ENCODE peak calls at places on chromosomes 2 and 18, in four cellular contexts. One of them, this sample, is unnamed.

GRCh38 chr2:54572636-54573531 is 116.8 kb downstream of the SPTBN1 start:
- DNase-seq in IMR-90: peak; percentile 91
- DNase-seq in H1: no peak
- DNase-seq in mesendoderm: no peak
- DNase-seq in this sample: no peak

GRCh38 chr2:55923091-55923977 is at the start of gene EFEMP1:
- DNase-seq in IMR-90: peak; percentile 62
- DNase-seq in H1: no peak
- DNase-seq in mesendoderm: peak; percentile 78
- DNase-seq in this sample: peak; percentile 79

GRCh38 chr2:105919826-105920225 is 175.1 kb downstream of the NCK2 start:
- DNase-seq in IMR-90: peak; percentile 62
- DNase-seq in H1: no peak
- DNase-seq in mesendoderm: peak; percentile 54
- DNase-seq in this sample: no peak

GRCh38 chr2:3302751-3303582 is 74.7 kb downstream of the EIPR1 start:
- DNase-seq in IMR-90: no peak
- DNase-seq in H1: no peak
- DNase-seq in mesendoderm: peak; percentile 6
- DNase-seq in this sample: peak; percentile 17

GRCh38 chr2:181411105-181411849 is 45.9 kb upstream of the ITGA4 start:
- DNase-seq in IMR-90: no peak
- DNase-seq in H1: peak; percentile 51
- DNase-seq in mesendoderm: peak; percentile 85
- DNase-seq in this sample: peak; percentile 21

GRCh38 chr2:235021752-235022151 is 69.9 kb downstream of the SH3BP4 start:
- DNase-seq in IMR-90: peak; percentile 93
- DNase-seq in H1: no peak
- DNase-seq in mesendoderm: no peak
- DNase-seq in this sample: no peak

GRCh38 chr2:173288561-173288960 is 66.1 kb upstream of the CDCA7 start:
- DNase-seq in IMR-90: peak; percentile 77
- DNase-seq in H1: no peak
- DNase-seq in mesendoderm: no peak
- DNase-seq in this sample: no peak

GRCh38 chr2:40556298-40556697 is 104.4 kb upstream of the SLC8A1 start:
- DNase-seq in IMR-90: peak; percentile 5
- DNase-seq in H1: no peak
- DNase-seq in mesendoderm: no peak
- DNase-seq in this sample: no peak

GRCh38 chr2:74486141-74486540 is 3.3 kb downstream of the TTC31 start:
- DNase-seq in IMR-90: no peak
- DNase-seq in H1: no peak
- DNase-seq in mesendoderm: no peak
- DNase-seq in this sample: no peak

GRCh38 chr2:183248866-183249567 is 124.8 kb downstream of the NUP35 start:
- DNase-seq in IMR-90: peak; percentile 23
- DNase-seq in H1: no peak
- DNase-seq in mesendoderm: peak; percentile 40
- DNase-seq in this sample: peak; percentile 32

GRCh38 chr2:40668435-40668834 is 216.5 kb upstream of the SLC8A1 start:
- DNase-seq in IMR-90: peak; percentile 4
- DNase-seq in H1: no peak
- DNase-seq in mesendoderm: peak; percentile 11
- DNase-seq in this sample: no peak

GRCh38 chr2:98697651-98698337 is 33.1 kb downstream of the MGAT4A start:
- DNase-seq in IMR-90: no peak
- DNase-seq in H1: no peak
- DNase-seq in mesendoderm: no peak
- DNase-seq in this sample: no peak

GRCh38 chr2:160405077-160405865 is 88.3 kb downstream of the RBMS1 start:
- DNase-seq in IMR-90: no peak
- DNase-seq in H1: no peak
- DNase-seq in mesendoderm: peak; percentile 71
- DNase-seq in this sample: peak; percentile 76

GRCh38 chr2:160399880-160400279 is 93.7 kb downstream of the RBMS1 start:
- DNase-seq in IMR-90: no peak
- DNase-seq in H1: no peak
- DNase-seq in mesendoderm: no peak
- DNase-seq in this sample: no peak

GRCh38 chr2:160402498-160402897 is 91.1 kb downstream of the RBMS1 start:
- DNase-seq in IMR-90: no peak
- DNase-seq in H1: no peak
- DNase-seq in mesendoderm: no peak
- DNase-seq in this sample: no peak

GRCh38 chr2:160402997-160403979 is 90.3 kb downstream of the RBMS1 start:
- DNase-seq in IMR-90: peak; percentile 68
- DNase-seq in H1: no peak
- DNase-seq in mesendoderm: peak; percentile 80
- DNase-seq in this sample: no peak

DNA sequence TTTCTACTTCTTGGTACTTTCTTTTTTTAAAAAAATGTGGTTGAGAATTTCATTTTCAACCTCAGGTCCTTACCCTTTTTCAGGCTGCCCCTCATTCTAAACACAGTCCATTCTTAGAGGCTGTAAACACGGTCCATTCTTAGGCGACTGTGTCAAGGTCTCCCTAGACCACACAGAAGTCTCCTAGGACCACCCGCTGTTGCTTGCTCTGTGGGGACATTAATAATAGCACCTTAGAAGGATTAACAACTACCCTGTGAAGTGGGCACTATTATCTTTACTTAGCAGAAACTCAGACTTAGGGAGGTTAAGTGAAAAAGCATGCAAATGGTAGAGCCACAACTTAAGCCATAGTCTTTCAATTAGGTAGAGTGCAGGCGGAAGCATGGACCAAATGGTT is 91.7 kb downstream of the RBMS1 start:
- DNase-seq in IMR-90: no peak
- DNase-seq in H1: no peak
- DNase-seq in mesendoderm: peak; percentile 66
- DNase-seq in this sample: no peak
- H3K4ac ChIP-seq in IMR-90: peak overlapping the region; percentile 10
- H3K4ac ChIP-seq in H1: no peak overlapping the region
- H3K4ac ChIP-seq in mesendoderm: no peak overlapping the region
- H3K4ac ChIP-seq in this sample: no peak overlapping the region

DNA sequence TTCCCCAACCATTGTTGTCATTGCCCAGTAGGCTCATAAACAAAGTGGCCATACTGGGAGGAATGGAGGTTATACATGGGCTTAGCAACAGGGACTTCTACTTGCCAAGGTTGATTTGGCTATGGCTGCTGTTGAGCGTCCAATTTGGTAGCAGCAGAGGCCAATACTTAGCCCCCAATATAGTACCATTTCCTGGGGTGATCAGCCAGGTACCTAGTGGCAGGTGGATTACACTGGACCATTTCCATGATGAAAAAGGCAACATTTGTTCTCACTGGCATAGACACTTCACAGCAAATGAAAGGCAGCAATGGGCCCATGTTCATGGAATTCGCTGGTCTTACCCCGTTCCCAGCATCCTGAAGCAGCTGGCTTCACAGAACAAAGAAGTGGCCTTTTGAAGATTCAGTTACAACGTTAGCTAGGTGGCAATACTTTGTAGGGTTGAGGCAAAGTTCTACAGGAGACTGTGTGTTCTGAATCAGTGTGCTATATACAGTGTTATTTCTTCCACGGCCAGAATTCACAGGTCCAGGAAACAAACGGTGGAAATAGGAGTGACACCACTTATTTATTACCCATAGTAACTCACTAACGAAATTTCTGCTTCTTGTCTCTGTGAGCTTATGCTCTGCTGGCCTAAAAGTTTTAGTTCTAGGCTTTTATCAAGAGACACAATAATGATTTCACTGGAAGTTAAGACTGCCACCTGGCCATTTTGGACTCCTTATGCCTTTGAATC is 37.5 kb downstream of the FBXO11 start:
- DNase-seq in IMR-90: no peak
- DNase-seq in H1: no peak
- DNase-seq in mesendoderm: no peak
- DNase-seq in this sample: no peak
- H3K4me1 ChIP-seq in IMR-90: peaks cover 7% of the 10 kb centered on the region
- H3K4me1 ChIP-seq in H1: peaks cover 9% of the 10 kb centered on the region
- H3K4me1 ChIP-seq in mesendoderm: peaks cover 7% of the 10 kb centered on the region
- H3K4me1 ChIP-seq in this sample: peaks cover 9% of the 10 kb centered on the region

GRCh38 chr18:48181132-48181823 is 227.9 kb downstream of the ZBTB7C start:
- DNase-seq in IMR-90: no peak
- DNase-seq in H1: no peak
- DNase-seq in mesendoderm: no peak
- DNase-seq in this sample: no peak
- H2BK5ac ChIP-seq in IMR-90: no peak overlapping the region
- H2BK5ac ChIP-seq in H1: no peak overlapping the region
- H2BK5ac ChIP-seq in mesendoderm: no peak overlapping the region
- H2BK5ac ChIP-seq in this sample: no peak overlapping the region

DNA sequence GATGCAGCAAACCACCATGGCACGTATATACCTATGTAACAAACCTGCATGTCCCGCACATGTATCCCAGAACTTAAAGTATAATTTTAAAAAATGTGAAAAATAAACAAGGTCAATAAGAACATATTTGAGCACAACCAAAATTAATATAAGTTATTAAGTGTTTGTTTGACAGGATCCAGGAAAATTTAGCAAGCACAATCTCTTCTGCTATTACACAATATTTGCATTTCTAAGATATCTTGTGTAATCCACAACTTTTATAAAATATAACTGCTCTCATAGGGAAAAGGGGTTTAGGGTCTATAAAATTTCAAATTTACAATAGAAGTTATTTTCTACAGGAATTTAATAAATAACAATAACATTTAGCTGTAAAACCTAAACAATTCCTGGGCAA is 22.7 kb downstream of the CCBE1 start:
- DNase-seq in IMR-90: no peak
- DNase-seq in H1: no peak
- DNase-seq in mesendoderm: no peak
- DNase-seq in this sample: no peak
- H3K4ac ChIP-seq in IMR-90: no peak overlapping the region
- H3K4ac ChIP-seq in H1: no peak overlapping the region
- H3K4ac ChIP-seq in mesendoderm: no peak overlapping the region
- H3K4ac ChIP-seq in this sample: no peak overlapping the region

GRCh38 chr2:27721335-27721734 is 50.2 kb upstream of the MRPL33 start:
- DNase-seq in IMR-90: no peak
- DNase-seq in H1: no peak
- DNase-seq in mesendoderm: peak; percentile 65
- DNase-seq in this sample: no peak
- H3K4me1 ChIP-seq in IMR-90: peaks cover 12% of the 10 kb centered on the region
- H3K4me1 ChIP-seq in H1: peaks cover 30% of the 10 kb centered on the region
- H3K4me1 ChIP-seq in mesendoderm: no peaks in the 10 kb centered on the region
- H3K4me1 ChIP-seq in this sample: peaks cover 17% of the 10 kb centered on the region

GRCh38 chr2:119367472-119368099 is 809 bp downstream of the DBI start:
- DNase-seq in IMR-90: no peak
- DNase-seq in H1: no peak
- DNase-seq in mesendoderm: peak; percentile 76
- DNase-seq in this sample: peak; percentile 47

GRCh38 chr2:119365436-119365835 is 1.2 kb downstream of the C2orf76 start:
- DNase-seq in IMR-90: no peak
- DNase-seq in H1: no peak
- DNase-seq in mesendoderm: no peak
- DNase-seq in this sample: no peak

GRCh38 chr2:119364798-119365197 is 1.8 kb downstream of the C2orf76 start:
- DNase-seq in IMR-90: no peak
- DNase-seq in H1: no peak
- DNase-seq in mesendoderm: no peak
- DNase-seq in this sample: no peak

GRCh38 chr2:119366161-119366648 is 429 bp downstream of the C2orf76 start:
- DNase-seq in IMR-90: peak; percentile 25
- DNase-seq in H1: no peak
- DNase-seq in mesendoderm: no peak
- DNase-seq in this sample: no peak

DNA sequence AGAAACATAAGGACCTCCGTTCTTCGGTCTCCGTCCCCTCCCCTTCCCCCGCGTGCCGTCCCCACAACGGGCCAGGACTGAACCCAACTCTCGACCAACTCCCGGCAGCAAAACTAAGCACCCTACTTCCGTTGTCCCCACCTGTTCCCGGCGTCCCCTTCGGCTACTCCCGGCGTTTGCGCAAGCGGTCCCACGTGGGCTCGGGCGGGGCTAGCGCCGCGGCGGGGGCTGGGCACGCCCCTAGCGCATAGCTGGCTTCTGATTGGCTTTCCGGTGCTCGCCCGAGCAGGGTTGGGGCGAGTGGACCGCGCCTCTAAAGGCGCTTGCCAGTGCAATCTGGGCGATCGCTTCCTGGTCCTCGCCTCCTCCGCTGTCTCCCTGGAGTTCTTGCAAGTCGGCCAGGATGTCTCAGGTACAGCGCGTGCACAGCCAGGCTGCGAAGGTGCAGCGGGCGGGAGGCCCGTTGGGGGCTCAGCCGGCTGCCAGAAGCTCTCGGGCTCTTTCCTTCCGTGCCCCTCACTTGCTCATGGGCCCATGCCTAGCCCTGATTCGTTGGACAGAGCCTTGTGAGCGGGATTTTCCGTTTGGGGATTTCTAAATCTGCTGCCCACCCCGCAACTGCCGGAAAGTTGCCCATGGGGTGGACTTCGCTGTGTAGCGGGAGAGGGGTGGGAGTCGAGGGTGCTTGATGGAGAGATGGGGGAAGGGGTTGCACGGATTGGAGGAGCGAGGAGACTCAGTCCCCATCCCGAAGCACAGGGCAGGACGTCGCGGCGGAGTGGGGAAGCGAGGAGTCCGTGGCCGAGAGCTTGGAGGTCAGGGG is at the start of the genes C2orf76 and DBI:
- DNase-seq in IMR-90: peak; percentile 93
- DNase-seq in H1: peak; percentile 90
- DNase-seq in mesendoderm: peak; percentile 97
- DNase-seq in this sample: peak; percentile 89
- H2BK5ac ChIP-seq in IMR-90: peak within 1 kb of the TSS; percentile 47
- H2BK5ac ChIP-seq in H1: peak within 1 kb of the TSS; percentile 90
- H2BK5ac ChIP-seq in mesendoderm: peak within 1 kb of the TSS; percentile 81
- H2BK5ac ChIP-seq in this sample: peak within 1 kb of the TSS; percentile 91

GRCh38 chr2:152718909-152719645 is 657 bp downstream of the ARL6IP6 start:
- DNase-seq in IMR-90: no peak
- DNase-seq in H1: peak; percentile 17
- DNase-seq in mesendoderm: peak; percentile 90
- DNase-seq in this sample: peak; percentile 56
- H3K4ac ChIP-seq in IMR-90: peak overlapping the region; percentile 51
- H3K4ac ChIP-seq in H1: no peak overlapping the region
- H3K4ac ChIP-seq in mesendoderm: peak overlapping the region; percentile 59
- H3K4ac ChIP-seq in this sample: no peak overlapping the region